ENCODE peak calls at places on chromosomes 12 and 14, in eight cellular contexts. A is aorta, O is foreskin fibroblast, I is astrocyte, F is heart left ventricle, B is fibroblast of pulmonary artery, R is heart right ventricle, W is AG09309. V is an unnamed sample.

GRCh38 chr14:24710403-24711063 is 76.5 kb upstream of the GZMB start:
- DNase-seq in F (peak; percentile 52), O (peak; percentile 76), W (peak; percentile 18), A (no peak), I (peak; percentile 41), R (peak; percentile 61), B (peak; percentile 75), V (peak; percentile 19)

GRCh38 chr14:99099051-99099787 is 172.8 kb downstream of the BCL11B start:
- DNase-seq in I (no peak), F (no peak), O (no peak), R (no peak), A (peak; percentile 72), B (no peak), W (no peak), V (no peak)

GRCh38 chr12:49448858-49449257 is 81.6 kb downstream of the SPATS2 start:
- DNase-seq in I (no peak), O (no peak), A (no peak), F (no peak), R (no peak), W (no peak), B (no peak), V (no peak)

GRCh38 chr14:72023128-72024042 is 91.2 kb downstream of the RGS6 start:
- DNase-seq in A (no peak), O (no peak), F (no peak), I (no peak), B (no peak), R (no peak), W (no peak), V (no peak)

GRCh38 chr12:89649820-89650219 is 58.8 kb downstream of the ATP2B1 start:
- DNase-seq in F (no peak), R (no peak), B (no peak), A (no peak), I (no peak), W (no peak), O (no peak), V (no peak)

GRCh38 chr14:60311417-60311816 is 62.4 kb downstream of the PPM1A start:
- DNase-seq in W (no peak), I (peak; percentile 29), B (peak; percentile 52), F (no peak), A (no peak), O (peak; percentile 88), R (no peak), V (no peak)

GRCh38 chr14:85532981-85533820 is 3.3 kb downstream of the FLRT2 start:
- DNase-seq in A (peak; percentile 82), I (peak; percentile 78), R (peak; percentile 48), B (peak; percentile 91), W (no peak), O (peak; percentile 94), F (peak; percentile 44), V (peak; percentile 65)

GRCh38 chr12:109763201-109763841 is 49.7 kb downstream of the FAM222A start:
- DNase-seq in F (no peak), O (peak; percentile 74), W (no peak), B (peak; percentile 40), A (peak; percentile 9), R (no peak), I (peak; percentile 35), V (no peak)

GRCh38 chr12:22477166-22477893 is 67.0 kb downstream of the C2CD5 start:
- DNase-seq in R (no peak), F (no peak), O (peak; percentile 93), B (peak; percentile 90), A (no peak), I (peak; percentile 85), W (peak; percentile 56), V (peak; percentile 72)

GRCh38 chr12:107196681-107197080 is 103.3 kb upstream of the CRY1 start:
- DNase-seq in I (peak; percentile 70), R (no peak), W (no peak), A (no peak), B (no peak), O (peak; percentile 64), F (no peak), V (no peak)

GRCh38 chr14:69842671-69843407 is 36.4 kb upstream of the SMOC1 start:
- DNase-seq in O (no peak), A (no peak), F (no peak), W (no peak), B (no peak), I (no peak), R (no peak), V (no peak)

GRCh38 chr12:114700392-114701103 is 16.6 kb upstream of the TBX3 start:
- DNase-seq in O (no peak), R (no peak), I (no peak), A (no peak), B (no peak), W (no peak), F (no peak), V (no peak)
- H3K4me3 ChIP-seq in O (no peak overlapping the region), R (no peak overlapping the region), I (no peak overlapping the region), A (no peak overlapping the region), B (no peak overlapping the region), W (no peak overlapping the region), F (no peak overlapping the region), V (no peak overlapping the region)

GRCh38 chr12:68539615-68539952 is 71.1 kb upstream of the RAP1B start:
- DNase-seq in A (no peak), W (no peak), O (no peak), I (no peak), B (no peak), F (no peak), R (no peak), V (no peak)
- H3K4me3 ChIP-seq in A (no peak overlapping the region), W (no peak overlapping the region), O (no peak overlapping the region), I (no peak overlapping the region), B (no peak overlapping the region), F (peak overlapping the region; percentile 44), R (peak overlapping the region; percentile 26), V (no peak overlapping the region)

GRCh38 chr12:124411291-124411878 is 116.5 kb downstream of the RFLNA start:
- DNase-seq in W (peak; percentile 89), R (no peak), I (peak; percentile 95), O (peak; percentile 97), B (peak; percentile 94), F (no peak), A (peak; percentile 90), V (peak; percentile 92)
- H3K4me3 ChIP-seq in W (no peak overlapping the region), R (no peak overlapping the region), I (no peak overlapping the region), O (no peak overlapping the region), B (no peak overlapping the region), F (no peak overlapping the region), A (no peak overlapping the region), V (no peak overlapping the region)

DNA sequence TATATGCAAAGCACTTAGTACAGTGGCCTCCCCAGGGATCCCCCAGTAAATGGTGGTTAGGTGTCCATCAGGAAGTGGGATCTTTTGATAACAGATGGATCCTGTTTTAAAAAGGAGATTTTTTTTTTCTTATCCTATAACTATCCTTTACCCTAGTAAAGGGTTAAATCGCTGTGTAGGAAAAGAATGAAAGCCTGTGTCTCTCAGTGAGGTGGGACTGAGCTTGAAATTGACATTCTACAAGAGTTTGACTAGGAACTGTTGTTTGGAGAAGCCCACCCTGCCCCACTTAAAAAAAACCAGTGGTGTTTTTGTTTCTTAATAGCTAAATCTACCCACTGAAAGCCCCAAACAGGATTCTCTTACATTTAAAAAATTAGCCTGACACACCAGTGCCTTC is 112.2 kb upstream of the EGLN3 start:
- DNase-seq in B (no peak), R (no peak), I (no peak), A (no peak), O (no peak), F (no peak), W (no peak), V (no peak)
- H3K4me3 ChIP-seq in B (no peak overlapping the region), R (no peak overlapping the region), I (no peak overlapping the region), A (no peak overlapping the region), O (no peak overlapping the region), F (no peak overlapping the region), W (no peak overlapping the region), V (no peak overlapping the region)

GRCh38 chr14:50821471-50822464 is 9.2 kb downstream of the NIN start:
- DNase-seq in W (no peak), B (no peak), O (no peak), R (no peak), A (no peak), F (no peak), I (no peak), V (no peak)

GRCh38 chr14:50822501-50823042 is 8.4 kb downstream of the NIN start:
- DNase-seq in B (no peak), F (no peak), I (no peak), W (no peak), R (no peak), O (no peak), A (no peak), V (no peak)

GRCh38 chr14:50823051-50823762 is 7.8 kb downstream of the NIN start:
- DNase-seq in A (no peak), I (no peak), W (no peak), B (no peak), F (no peak), O (peak; percentile 61), R (no peak), V (no peak)

GRCh38 chr14:50823763-50824636 is 7.0 kb downstream of the NIN start:
- DNase-seq in I (no peak), O (no peak), R (no peak), W (no peak), B (no peak), A (no peak), F (no peak), V (no peak)

GRCh38 chr14:50820786-50821185 is 10.2 kb downstream of the NIN start:
- DNase-seq in R (no peak), I (no peak), O (no peak), F (no peak), A (no peak), B (no peak), W (no peak), V (no peak)
- H3K4me3 ChIP-seq in R (no peak overlapping the region), I (no peak overlapping the region), O (no peak overlapping the region), F (no peak overlapping the region), A (no peak overlapping the region), B (no peak overlapping the region), W (no peak overlapping the region), V (no peak overlapping the region)